ENCODE peak calls at places on chromosomes 3 and 15, in five cellular contexts. K is cardiac muscle cell; U is effector CD4-positive, alpha-beta T cell; L is chondrocyte; Q is stomach. F is an unnamed sample.

GRCh38 chr3:115190747-115191146 is 43.7 kb upstream of the ZBTB20 start:
- DNase-seq in K (no peak), U (no peak), L (no peak), Q (no peak), F (no peak)

GRCh38 chr3:56801151-56801596 is 575 bp downstream of the ARHGEF3 start:
- DNase-seq in K (no peak), U (no peak), L (no peak), Q (no peak), F (no peak)

GRCh38 chr15:44157679-44158078 is 37.4 kb downstream of the FRMD5 start:
- DNase-seq in K (peak), U (no peak), L (no peak), Q (no peak), F (peak)

GRCh38 chr15:58758141-58758540 is 8.6 kb upstream of the ADAM10 start:
- DNase-seq in K (peak), U (no peak), L (no peak), Q (no peak), F (no peak)

GRCh38 chr15:70802629-70803028 is 39.3 kb upstream of the UACA start:
- DNase-seq in K (peak), U (no peak), L (no peak), Q (no peak), F (no peak)

GRCh38 chr15:85750319-85750806 is 44.4 kb downstream of the KLHL25 start:
- DNase-seq in K (peak), U (no peak), L (no peak), Q (peak), F (no peak)

GRCh38 chr15:74955796-74956647 is 550 bp downstream of the RPP25 start:
- DNase-seq in K (peak), U (peak), L (no peak), Q (peak), F (peak)

GRCh38 chr3:65551945-65552344 is 486.8 kb downstream of the MAGI1 start:
- DNase-seq in K (no peak), U (no peak), L (no peak), Q (no peak), F (no peak)

GRCh38 chr3:59286791-59287531 is 237.1 kb upstream of the CFAP20DC start:
- DNase-seq in K (peak), U (no peak), L (no peak), Q (peak), F (no peak)

GRCh38 chr3:139894638-139894989 is 40.4 kb upstream of the CLSTN2 start:
- DNase-seq in K (no peak), U (no peak), L (no peak), Q (no peak), F (no peak)

GRCh38 chr3:195286115-195286872 is 15.3 kb upstream of the XXYLT1 start:
- DNase-seq in K (peak), U (no peak), L (no peak), Q (no peak), F (no peak)